ENCODE peak calls at places on chromosome 18, in eight cellular contexts. P, H, O, A, X, S, R and Q are unnamed samples.

GRCh38 chr18:52200891-52201663 is 138.9 kb upstream of the DCC start:
- DNase-seq in R (no peak), A (no peak), H (no peak), X (no peak), O (no peak), P (no peak), S (no peak), Q (no peak)

GRCh38 chr18:56542488-56542887 is 95.9 kb downstream of the TXNL1 start:
- DNase-seq in A (no peak), S (no peak), P (peak; percentile 11), R (no peak), H (no peak), X (no peak), O (no peak), Q (no peak)

GRCh38 chr18:77008576-77009315 is 123.8 kb downstream of the MBP start:
- DNase-seq in O (no peak), R (no peak), H (no peak), A (no peak), P (no peak), X (no peak), S (no peak), Q (no peak)

GRCh38 chr18:58310517-58310916 is 266.5 kb downstream of the NEDD4L start:
- DNase-seq in P (no peak), X (peak; percentile 51), S (peak; percentile 44), O (no peak), A (peak; percentile 42), R (peak; percentile 87), H (no peak), Q (no peak)

GRCh38 chr18:9101730-9102390 is 639 bp upstream of the NDUFV2 start:
- DNase-seq in X (no peak), O (peak; percentile 78), A (no peak), S (peak; percentile 86), H (peak; percentile 29), R (no peak), P (peak; percentile 68), Q (peak; percentile 72)

GRCh38 chr18:63963610-63964256 is 6.1 kb upstream of the SERPINB8 start:
- DNase-seq in H (no peak), A (no peak), O (peak; percentile 50), X (no peak), R (peak; percentile 66), P (peak; percentile 85), S (peak; percentile 79), Q (peak; percentile 73)

GRCh38 chr18:49342690-49343089 is 117.8 kb downstream of the DYM start:
- DNase-seq in P (no peak), O (no peak), S (peak; percentile 43), A (no peak), R (no peak), H (no peak), X (no peak), Q (no peak)

GRCh38 chr18:9779630-9780029 is 71.5 kb downstream of the RAB31 start:
- DNase-seq in S (peak; percentile 68), O (no peak), A (no peak), X (no peak), P (peak; percentile 93), R (peak; percentile 49), H (no peak), Q (peak; percentile 61)

GRCh38 chr18:8478166-8478967 is 130.9 kb upstream of the RAB12 start:
- DNase-seq in P (peak; percentile 53), H (peak; percentile 67), A (peak; percentile 64), S (peak; percentile 62), X (peak; percentile 44), R (peak; percentile 57), O (peak; percentile 66), Q (peak; percentile 44)

GRCh38 chr18:74064510-74064909 is 83.1 kb downstream of the FBXO15 start:
- DNase-seq in O (peak; percentile 68), R (no peak), H (no peak), X (no peak), P (no peak), A (no peak), S (no peak), Q (no peak)

GRCh38 chr18:34659579-34660517 is 50.2 kb upstream of the DTNA start:
- DNase-seq in A (peak; percentile 59), S (peak; percentile 98), O (no peak), X (peak; percentile 73), H (peak; percentile 33), P (peak; percentile 58), R (peak; percentile 73), Q (peak; percentile 96)

GRCh38 chr18:59748628-59749360 is 51.6 kb upstream of the CCBE1 start:
- DNase-seq in A (no peak), R (no peak), P (no peak), O (no peak), H (no peak), S (peak; percentile 96), X (no peak), Q (peak; percentile 92)

GRCh38 chr18:45652703-45653490 is 37.6 kb downstream of the SLC14A2 start:
- DNase-seq in S (peak; percentile 48), O (no peak), H (no peak), A (no peak), X (no peak), P (peak; percentile 39), R (no peak), Q (peak; percentile 28)

GRCh38 chr18:2515408-2515807 is 55.9 kb downstream of the METTL4 start:
- DNase-seq in S (peak; percentile 82), P (no peak), R (no peak), H (peak; percentile 15), X (no peak), O (no peak), A (no peak), Q (peak; percentile 95)

GRCh38 chr18:24114924-24115549 is 23.8 kb upstream of the CABYR start:
- DNase-seq in P (no peak), R (no peak), X (no peak), A (no peak), S (no peak), O (no peak), H (no peak), Q (no peak)

GRCh38 chr18:37874721-37875120 is 309.1 kb upstream of the CELF4 start:
- DNase-seq in X (no peak), P (no peak), R (no peak), O (no peak), H (no peak), A (no peak), S (no peak), Q (no peak)

GRCh38 chr18:59988098-59988706 is 88.4 kb downstream of the PMAIP1 start:
- DNase-seq in X (no peak), P (peak; percentile 44), O (peak; percentile 53), A (no peak), S (peak; percentile 80), H (peak; percentile 7), R (peak; percentile 46), Q (peak; percentile 73)

GRCh38 chr18:24094561-24094960 is 44.3 kb upstream of the CABYR start:
- DNase-seq in S (no peak), O (peak; percentile 16), A (no peak), H (no peak), X (no peak), R (no peak), P (no peak), Q (peak; percentile 23)

GRCh38 chr18:33665187-33665586 is 87.2 kb downstream of the ASXL3 start:
- DNase-seq in R (no peak), P (no peak), X (no peak), O (no peak), H (no peak), A (no peak), S (no peak), Q (no peak)

GRCh38 chr18:79512461-79513380 is 117.0 kb downstream of the NFATC1 start:
- DNase-seq in X (no peak), R (no peak), A (no peak), H (no peak), P (no peak), S (no peak), O (no peak), Q (no peak)

GRCh38 chr18:31100598-31101147 is 1.5 kb downstream of the DSC2 start:
- DNase-seq in A (peak; percentile 11), H (no peak), X (no peak), O (no peak), P (no peak), R (peak; percentile 56), S (no peak), Q (no peak)

GRCh38 chr18:71583291-71583690 is 960.9 kb downstream of the CBLN2 start:
- DNase-seq in R (no peak), X (no peak), P (no peak), O (no peak), H (no peak), A (no peak), S (peak; percentile 9), Q (no peak)
- H3K4me3 ChIP-seq in R (no peak overlapping the region), X (no peak overlapping the region), P (no peak overlapping the region), O (no peak overlapping the region), H (no peak overlapping the region), A (no peak overlapping the region), S (no peak overlapping the region), Q (no peak overlapping the region)

DNA sequence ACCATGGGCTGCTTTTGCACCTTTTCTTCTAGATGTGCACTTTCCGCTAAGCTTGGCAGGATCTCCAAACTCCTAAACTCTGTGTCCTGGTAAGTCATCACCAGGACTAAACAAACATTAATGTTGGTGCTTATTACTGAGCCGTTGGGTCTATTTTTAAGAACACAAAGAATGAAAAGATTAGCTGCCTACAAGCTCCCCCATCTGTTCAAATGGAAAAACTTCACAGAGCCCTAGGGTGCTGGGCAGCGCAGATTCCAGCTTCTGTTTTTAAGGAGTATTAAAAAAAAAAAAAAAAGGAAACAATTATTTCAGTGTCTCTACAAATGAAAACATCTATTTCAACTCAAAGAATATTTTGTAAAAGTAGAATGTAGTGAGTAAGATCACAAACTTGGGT is 97.8 kb upstream of the AQP4 start:
- DNase-seq in H (no peak), X (no peak), R (no peak), S (peak; percentile 4), P (no peak), O (no peak), A (no peak), Q (no peak)
- TF ChIP-seq CTCF in H (peak; percentile 24), X (peak; percentile 49), R (no peak), S (no peak), P (no peak), O (peak; percentile 26), A (peak; percentile 46), Q (no peak)

GRCh38 chr18:702957-703659 is 9.3 kb downstream of the ENOSF1 start:
- DNase-seq in A (no peak), H (no peak), X (no peak), O (no peak), R (no peak), S (peak; percentile 90), P (peak; percentile 55), Q (peak; percentile 97)
- H3K4me3 ChIP-seq in A (no peak overlapping the region), H (peak overlapping the region; percentile 14), X (no peak overlapping the region), O (no peak overlapping the region), R (no peak overlapping the region), S (no peak overlapping the region), P (no peak overlapping the region), Q (no peak overlapping the region)

GRCh38 chr18:212780-213179 is 54.4 kb downstream of the USP14 start:
- DNase-seq in A (no peak), H (no peak), R (no peak), P (no peak), X (no peak), O (peak; percentile 2), S (peak; percentile 13), Q (no peak)
- TF ChIP-seq CTCF in A (no peak), H (no peak), R (no peak), P (no peak), X (no peak), O (peak; percentile 41), S (peak; percentile 26), Q (peak; percentile 30)

GRCh38 chr18:12880532-12880892 is 3.5 kb downstream of the PTPN2 start:
- DNase-seq in X (no peak), O (peak; percentile 56), H (no peak), A (no peak), S (no peak), R (no peak), P (peak; percentile 84), Q (no peak)
- H3K4me3 ChIP-seq in X (no peak overlapping the region), O (peak overlapping the region; percentile 54), H (no peak overlapping the region), A (no peak overlapping the region), S (no peak overlapping the region), R (no peak overlapping the region), P (no peak overlapping the region), Q (no peak overlapping the region)